ENCODE peak calls at places on chromosomes 12 and 14, in seven cellular contexts. One of them, this sample, is unnamed.

GRCh38 chr14:103155013-103155412 is 31.8 kb downstream of the TNFAIP2 start:
- DNase-seq in GM12878: no peak
- DNase-seq in BJ: no peak
- DNase-seq in RWPE1: peak; percentile 84
- DNase-seq in AG09309: no peak
- DNase-seq in AG10803: peak; percentile 74
- DNase-seq in CD4-positive, alpha-beta T cell: no peak
- DNase-seq in this sample: no peak

GRCh38 chr12:76074701-76075336 is 9.7 kb downstream of the NAP1L1 start:
- DNase-seq in GM12878: no peak
- DNase-seq in BJ: no peak
- DNase-seq in RWPE1: no peak
- DNase-seq in AG09309: no peak
- DNase-seq in AG10803: no peak
- DNase-seq in CD4-positive, alpha-beta T cell: no peak
- DNase-seq in this sample: no peak

GRCh38 chr14:23069413-23069806 is 12.1 kb upstream of the CDH24 start:
- DNase-seq in GM12878: no peak
- DNase-seq in BJ: no peak
- DNase-seq in RWPE1: no peak
- DNase-seq in AG09309: no peak
- DNase-seq in AG10803: no peak
- DNase-seq in CD4-positive, alpha-beta T cell: no peak
- DNase-seq in this sample: no peak

GRCh38 chr14:49194067-49194466 is 392.1 kb downstream of the RPS29 start:
- DNase-seq in GM12878: no peak
- DNase-seq in BJ: no peak
- DNase-seq in RWPE1: no peak
- DNase-seq in AG09309: no peak
- DNase-seq in AG10803: no peak
- DNase-seq in CD4-positive, alpha-beta T cell: no peak
- DNase-seq in this sample: no peak

GRCh38 chr14:28754209-28754985 is 12.2 kb upstream of the FOXG1 start:
- DNase-seq in GM12878: peak; percentile 3
- DNase-seq in BJ: no peak
- DNase-seq in RWPE1: peak; percentile 66
- DNase-seq in AG09309: no peak
- DNase-seq in AG10803: peak; percentile 42
- DNase-seq in CD4-positive, alpha-beta T cell: no peak
- DNase-seq in this sample: no peak

GRCh38 chr14:104752735-104753527 is at the start of gene SIVA1:
- DNase-seq in GM12878: peak; percentile 98
- DNase-seq in BJ: peak; percentile 94
- DNase-seq in RWPE1: peak; percentile 98
- DNase-seq in AG09309: peak; percentile 91
- DNase-seq in AG10803: peak; percentile 99
- DNase-seq in CD4-positive, alpha-beta T cell: peak; percentile 100
- DNase-seq in this sample: peak; percentile 100

GRCh38 chr12:20272171-20272570 is 96.2 kb upstream of the PDE3A start:
- DNase-seq in GM12878: no peak
- DNase-seq in BJ: no peak
- DNase-seq in RWPE1: no peak
- DNase-seq in AG09309: no peak
- DNase-seq in AG10803: no peak
- DNase-seq in CD4-positive, alpha-beta T cell: no peak
- DNase-seq in this sample: no peak

GRCh38 chr14:102629011-102629444 is 36.6 kb downstream of the RCOR1 start:
- DNase-seq in GM12878: no peak
- DNase-seq in BJ: no peak
- DNase-seq in RWPE1: no peak
- DNase-seq in AG09309: no peak
- DNase-seq in AG10803: no peak
- DNase-seq in CD4-positive, alpha-beta T cell: no peak
- DNase-seq in this sample: no peak

GRCh38 chr14:71362282-71362681 is 455.0 kb downstream of the PCNX1 start:
- DNase-seq in GM12878: no peak
- DNase-seq in BJ: no peak
- DNase-seq in RWPE1: no peak
- DNase-seq in AG09309: no peak
- DNase-seq in AG10803: no peak
- DNase-seq in CD4-positive, alpha-beta T cell: no peak
- DNase-seq in this sample: no peak

GRCh38 chr14:31761325-31761724 is 200.1 kb downstream of the NUBPL start:
- DNase-seq in GM12878: no peak
- DNase-seq in BJ: no peak
- DNase-seq in RWPE1: no peak
- DNase-seq in AG09309: no peak
- DNase-seq in AG10803: no peak
- DNase-seq in CD4-positive, alpha-beta T cell: no peak
- DNase-seq in this sample: no peak

GRCh38 chr14:99510556-99511139 is 29.4 kb downstream of the CCNK start:
- DNase-seq in GM12878: no peak
- DNase-seq in BJ: no peak
- DNase-seq in RWPE1: no peak
- DNase-seq in AG09309: no peak
- DNase-seq in AG10803: no peak
- DNase-seq in CD4-positive, alpha-beta T cell: no peak
- DNase-seq in this sample: no peak

GRCh38 chr12:125470838-125471775 is 405.9 kb downstream of the AACS start:
- DNase-seq in GM12878: peak; percentile 35
- DNase-seq in BJ: no peak
- DNase-seq in RWPE1: no peak
- DNase-seq in AG09309: no peak
- DNase-seq in AG10803: no peak
- DNase-seq in CD4-positive, alpha-beta T cell: no peak
- DNase-seq in this sample: no peak

GRCh38 chr14:104092931-104093365 is 7.4 kb downstream of the ASPG start:
- DNase-seq in GM12878: no peak
- DNase-seq in BJ: no peak
- DNase-seq in RWPE1: no peak
- DNase-seq in AG09309: no peak
- DNase-seq in AG10803: no peak
- DNase-seq in CD4-positive, alpha-beta T cell: no peak
- DNase-seq in this sample: no peak

GRCh38 chr14:56857206-56857605 is 46.9 kb upstream of the OTX2 start:
- DNase-seq in GM12878: no peak
- DNase-seq in BJ: no peak
- DNase-seq in RWPE1: no peak
- DNase-seq in AG09309: no peak
- DNase-seq in AG10803: no peak
- DNase-seq in CD4-positive, alpha-beta T cell: no peak
- DNase-seq in this sample: no peak

GRCh38 chr12:105352049-105352448 is 21.6 kb downstream of the C12orf75 start:
- DNase-seq in GM12878: peak; percentile 72
- DNase-seq in BJ: no peak
- DNase-seq in RWPE1: no peak
- DNase-seq in AG09309: no peak
- DNase-seq in AG10803: no peak
- DNase-seq in CD4-positive, alpha-beta T cell: no peak
- DNase-seq in this sample: no peak

GRCh38 chr14:31068235-31068634 is 42.1 kb upstream of the STRN3 start:
- DNase-seq in GM12878: no peak
- DNase-seq in BJ: no peak
- DNase-seq in RWPE1: no peak
- DNase-seq in AG09309: no peak
- DNase-seq in AG10803: peak; percentile 34
- DNase-seq in CD4-positive, alpha-beta T cell: no peak
- DNase-seq in this sample: no peak

GRCh38 chr12:40580346-40580745 is 111.9 kb upstream of the CNTN1 start:
- DNase-seq in GM12878: no peak
- DNase-seq in BJ: no peak
- DNase-seq in RWPE1: no peak
- DNase-seq in AG09309: no peak
- DNase-seq in AG10803: no peak
- DNase-seq in CD4-positive, alpha-beta T cell: no peak
- DNase-seq in this sample: no peak

GRCh38 chr14:90405101-90405500 is 8.3 kb downstream of the CALM1 start:
- DNase-seq in GM12878: no peak
- DNase-seq in BJ: no peak
- DNase-seq in RWPE1: no peak
- DNase-seq in AG09309: no peak
- DNase-seq in AG10803: no peak
- DNase-seq in CD4-positive, alpha-beta T cell: no peak
- DNase-seq in this sample: no peak

DNA sequence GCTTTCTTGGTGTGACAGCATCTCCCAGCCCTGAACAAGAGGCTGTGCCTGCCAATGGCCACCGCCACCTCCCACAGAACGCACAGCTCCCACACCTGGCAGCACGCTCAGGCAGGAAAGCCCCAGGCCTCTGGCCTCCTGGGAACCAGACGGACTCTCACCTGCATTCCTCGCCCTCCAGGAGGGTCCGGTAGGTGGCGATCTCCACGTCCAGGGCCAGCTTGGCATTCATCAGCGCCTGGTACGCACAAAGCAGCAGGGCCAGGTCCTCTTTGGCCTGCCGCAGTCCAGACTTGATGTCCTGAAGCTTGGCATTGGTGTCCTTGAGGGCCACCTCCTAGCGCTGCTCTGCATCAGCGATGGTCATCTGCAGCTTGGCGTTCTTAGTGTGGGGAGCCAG is 12.1 kb upstream of the KRT77 start:
- DNase-seq in GM12878: no peak
- DNase-seq in BJ: no peak
- DNase-seq in RWPE1: no peak
- DNase-seq in AG09309: no peak
- DNase-seq in AG10803: no peak
- DNase-seq in CD4-positive, alpha-beta T cell: no peak
- DNase-seq in this sample: no peak
- TF ChIP-seq CTCF in GM12878: no peak
- TF ChIP-seq CTCF in BJ: no peak
- TF ChIP-seq CTCF in RWPE1: no peak
- TF ChIP-seq CTCF in AG09309: no peak
- TF ChIP-seq CTCF in AG10803: no peak
- TF ChIP-seq CTCF in CD4-positive, alpha-beta T cell: no peak
- TF ChIP-seq CTCF in this sample: no peak

DNA sequence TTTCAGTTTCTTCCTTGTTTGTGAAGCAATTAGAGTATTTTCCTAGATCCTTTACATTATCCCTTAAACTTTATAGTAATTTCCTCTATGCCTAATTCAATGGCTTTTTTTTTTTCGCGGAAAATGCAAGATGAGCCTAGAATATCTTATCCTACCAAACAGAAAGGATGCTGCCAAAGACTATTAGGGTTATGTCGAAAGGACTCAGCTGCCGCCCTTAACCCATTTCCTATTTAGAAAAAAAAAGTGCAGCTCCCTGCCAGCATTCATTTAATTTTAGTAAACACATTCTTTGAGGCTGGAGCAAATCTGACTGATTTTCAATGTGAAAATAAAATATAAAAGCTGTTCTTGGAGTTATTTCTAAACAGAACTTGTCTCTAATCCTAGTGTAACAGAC is 8.0 kb upstream of the A2M start:
- DNase-seq in GM12878: no peak
- DNase-seq in BJ: no peak
- DNase-seq in RWPE1: no peak
- DNase-seq in AG09309: no peak
- DNase-seq in AG10803: no peak
- DNase-seq in CD4-positive, alpha-beta T cell: no peak
- DNase-seq in this sample: no peak
- TF ChIP-seq CTCF in GM12878: no peak
- TF ChIP-seq CTCF in BJ: no peak
- TF ChIP-seq CTCF in RWPE1: no peak
- TF ChIP-seq CTCF in AG09309: no peak
- TF ChIP-seq CTCF in AG10803: no peak
- TF ChIP-seq CTCF in CD4-positive, alpha-beta T cell: no peak
- TF ChIP-seq CTCF in this sample: no peak

DNA sequence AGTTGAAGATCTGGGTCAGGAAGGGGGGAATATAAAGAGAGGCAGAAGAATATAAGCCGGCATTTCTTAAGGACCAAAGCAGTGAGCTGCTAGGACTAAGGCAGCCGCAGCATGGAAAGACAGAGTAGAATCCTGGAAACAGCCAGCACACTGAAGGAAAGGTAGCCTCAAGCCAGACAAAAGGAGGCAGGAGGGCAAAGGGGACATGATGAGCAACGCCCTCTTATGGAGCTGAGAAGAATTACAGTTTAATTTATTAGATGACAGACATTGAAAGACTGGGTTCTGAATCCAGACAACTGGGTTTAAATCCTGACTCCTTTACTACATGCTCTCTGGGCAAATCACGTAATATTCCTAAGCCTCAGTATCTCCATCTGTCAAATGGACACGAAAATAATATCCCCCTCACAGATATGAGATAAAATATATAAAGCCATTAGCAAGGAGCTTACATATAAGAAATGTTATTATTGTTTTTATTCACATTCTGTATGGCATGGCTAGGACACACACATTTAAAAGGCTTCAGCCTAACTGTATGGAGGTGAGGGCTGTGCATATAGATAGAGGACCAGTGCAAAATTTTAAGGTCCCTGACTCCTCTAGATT is 8.1 kb upstream of the PCED1B start:
- DNase-seq in GM12878: no peak
- DNase-seq in BJ: no peak
- DNase-seq in RWPE1: no peak
- DNase-seq in AG09309: no peak
- DNase-seq in AG10803: no peak
- DNase-seq in CD4-positive, alpha-beta T cell: no peak
- DNase-seq in this sample: no peak
- TF ChIP-seq CTCF in GM12878: peak; percentile 45
- TF ChIP-seq CTCF in BJ: peak; percentile 35
- TF ChIP-seq CTCF in RWPE1: peak; percentile 30
- TF ChIP-seq CTCF in AG09309: peak; percentile 35
- TF ChIP-seq CTCF in AG10803: peak; percentile 38
- TF ChIP-seq CTCF in CD4-positive, alpha-beta T cell: peak; percentile 34
- TF ChIP-seq CTCF in this sample: peak; percentile 72

GRCh38 chr14:88229428-88229827 is 93.6 kb downstream of the KCNK10 start:
- DNase-seq in GM12878: no peak
- DNase-seq in BJ: no peak
- DNase-seq in RWPE1: no peak
- DNase-seq in AG09309: no peak
- DNase-seq in AG10803: no peak
- DNase-seq in CD4-positive, alpha-beta T cell: no peak
- DNase-seq in this sample: no peak

GRCh38 chr14:88231626-88232025 is 91.4 kb downstream of the KCNK10 start:
- DNase-seq in GM12878: no peak
- DNase-seq in BJ: no peak
- DNase-seq in RWPE1: no peak
- DNase-seq in AG09309: no peak
- DNase-seq in AG10803: no peak
- DNase-seq in CD4-positive, alpha-beta T cell: no peak
- DNase-seq in this sample: no peak

GRCh38 chr14:88232783-88233182 is 90.3 kb downstream of the KCNK10 start:
- DNase-seq in GM12878: no peak
- DNase-seq in BJ: no peak
- DNase-seq in RWPE1: no peak
- DNase-seq in AG09309: no peak
- DNase-seq in AG10803: no peak
- DNase-seq in CD4-positive, alpha-beta T cell: no peak
- DNase-seq in this sample: no peak

GRCh38 chr14:88234442-88234841 is 88.6 kb downstream of the KCNK10 start:
- DNase-seq in GM12878: no peak
- DNase-seq in BJ: no peak
- DNase-seq in RWPE1: no peak
- DNase-seq in AG09309: no peak
- DNase-seq in AG10803: no peak
- DNase-seq in CD4-positive, alpha-beta T cell: no peak
- DNase-seq in this sample: no peak

DNA sequence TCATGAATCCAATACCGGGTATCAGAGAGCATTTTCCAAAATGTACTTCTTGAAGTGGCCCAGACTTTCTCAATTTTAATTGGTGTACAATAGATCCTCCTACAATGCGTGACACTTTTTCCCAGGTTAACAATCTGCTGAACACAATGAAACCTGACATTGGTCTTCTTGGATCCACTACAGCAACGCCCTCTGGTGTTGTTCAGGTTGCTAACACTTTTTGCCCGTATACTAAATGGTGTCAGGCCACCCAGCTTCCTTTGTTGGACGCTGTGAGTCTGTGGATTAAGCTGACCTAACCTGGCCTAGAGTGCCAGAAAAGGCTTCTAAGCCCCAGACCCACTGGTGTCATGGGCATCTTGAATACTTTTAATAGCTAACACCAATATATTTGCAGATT is 89.2 kb downstream of the KCNK10 start:
- DNase-seq in GM12878: no peak
- DNase-seq in BJ: no peak
- DNase-seq in RWPE1: no peak
- DNase-seq in AG09309: no peak
- DNase-seq in AG10803: no peak
- DNase-seq in CD4-positive, alpha-beta T cell: no peak
- DNase-seq in this sample: no peak
- TF ChIP-seq CTCF in GM12878: peak; percentile 40
- TF ChIP-seq CTCF in BJ: peak; percentile 20
- TF ChIP-seq CTCF in RWPE1: peak; percentile 8
- TF ChIP-seq CTCF in AG09309: no peak
- TF ChIP-seq CTCF in AG10803: no peak
- TF ChIP-seq CTCF in CD4-positive, alpha-beta T cell: no peak
- TF ChIP-seq CTCF in this sample: no peak

This sample was measured in CD14-positive monocyte.